ENCODE peak calls at places on chromosome X, in ten cellular contexts. One of them, this sample, is unnamed.

GRCh38 chrX:9340619-9341304 is 124.1 kb upstream of the TBL1X start:
- DNase-seq in tibial nerve: peak
- DNase-seq in MM.1S: peak
- DNase-seq in kidney epithelial cell: no peak
- DNase-seq in AG10803: peak
- DNase-seq in Peyer's patch: peak
- DNase-seq in PC-3: peak
- DNase-seq in HepG2: no peak
- DNase-seq in neural progenitor cell: peak
- DNase-seq in sigmoid colon: peak
- DNase-seq in this sample: no peak

GRCh38 chrX:133418588-133418987 is 3.3 kb upstream of the GPC4 start:
- DNase-seq in tibial nerve: no peak
- DNase-seq in MM.1S: no peak
- DNase-seq in kidney epithelial cell: no peak
- DNase-seq in AG10803: no peak
- DNase-seq in Peyer's patch: no peak
- DNase-seq in PC-3: no peak
- DNase-seq in HepG2: no peak
- DNase-seq in neural progenitor cell: no peak
- DNase-seq in sigmoid colon: no peak
- DNase-seq in this sample: no peak

GRCh38 chrX:19017271-19017670 is 33.4 kb upstream of the PHKA2 start:
- DNase-seq in tibial nerve: no peak
- DNase-seq in MM.1S: no peak
- DNase-seq in kidney epithelial cell: no peak
- DNase-seq in AG10803: peak
- DNase-seq in Peyer's patch: no peak
- DNase-seq in PC-3: peak
- DNase-seq in HepG2: peak
- DNase-seq in neural progenitor cell: peak
- DNase-seq in sigmoid colon: no peak
- DNase-seq in this sample: no peak

GRCh38 chrX:149504226-149504914 is 736 bp downstream of the IDS start:
- DNase-seq in tibial nerve: no peak
- DNase-seq in MM.1S: peak
- DNase-seq in kidney epithelial cell: no peak
- DNase-seq in AG10803: peak
- DNase-seq in Peyer's patch: peak
- DNase-seq in PC-3: peak
- DNase-seq in HepG2: no peak
- DNase-seq in neural progenitor cell: peak
- DNase-seq in sigmoid colon: no peak
- DNase-seq in this sample: peak

GRCh38 chrX:155266446-155266845 is 2.2 kb upstream of the RAB39B start:
- DNase-seq in tibial nerve: no peak
- DNase-seq in MM.1S: no peak
- DNase-seq in kidney epithelial cell: no peak
- DNase-seq in AG10803: no peak
- DNase-seq in Peyer's patch: no peak
- DNase-seq in PC-3: no peak
- DNase-seq in HepG2: no peak
- DNase-seq in neural progenitor cell: no peak
- DNase-seq in sigmoid colon: no peak
- DNase-seq in this sample: no peak

GRCh38 chrX:53714580-53715335 is 28.2 kb upstream of the HUWE1 start:
- DNase-seq in tibial nerve: no peak
- DNase-seq in MM.1S: no peak
- DNase-seq in kidney epithelial cell: no peak
- DNase-seq in AG10803: no peak
- DNase-seq in Peyer's patch: peak
- DNase-seq in PC-3: peak
- DNase-seq in HepG2: no peak
- DNase-seq in neural progenitor cell: no peak
- DNase-seq in sigmoid colon: no peak
- DNase-seq in this sample: peak

GRCh38 chrX:4043951-4044350 is 330.5 kb upstream of the PRKX start:
- DNase-seq in tibial nerve: no peak
- DNase-seq in MM.1S: no peak
- DNase-seq in kidney epithelial cell: no peak
- DNase-seq in AG10803: no peak
- DNase-seq in Peyer's patch: no peak
- DNase-seq in PC-3: no peak
- DNase-seq in HepG2: no peak
- DNase-seq in neural progenitor cell: no peak
- DNase-seq in sigmoid colon: no peak
- DNase-seq in this sample: no peak

GRCh38 chrX:65846974-65847373 is 179.5 kb downstream of the MSN start:
- DNase-seq in tibial nerve: no peak
- DNase-seq in MM.1S: no peak
- DNase-seq in kidney epithelial cell: no peak
- DNase-seq in AG10803: no peak
- DNase-seq in Peyer's patch: no peak
- DNase-seq in PC-3: no peak
- DNase-seq in HepG2: no peak
- DNase-seq in neural progenitor cell: no peak
- DNase-seq in sigmoid colon: no peak
- DNase-seq in this sample: no peak

GRCh38 chrX:135531813-135532212 is 11.4 kb downstream of the INTS6L start:
- DNase-seq in tibial nerve: no peak
- DNase-seq in MM.1S: no peak
- DNase-seq in kidney epithelial cell: no peak
- DNase-seq in AG10803: no peak
- DNase-seq in Peyer's patch: no peak
- DNase-seq in PC-3: peak
- DNase-seq in HepG2: no peak
- DNase-seq in neural progenitor cell: no peak
- DNase-seq in sigmoid colon: no peak
- DNase-seq in this sample: no peak

GRCh38 chrX:69357293-69357692 is 146.8 kb upstream of the NALF2 start:
- DNase-seq in tibial nerve: no peak
- DNase-seq in MM.1S: no peak
- DNase-seq in kidney epithelial cell: no peak
- DNase-seq in AG10803: no peak
- DNase-seq in Peyer's patch: no peak
- DNase-seq in PC-3: no peak
- DNase-seq in HepG2: no peak
- DNase-seq in neural progenitor cell: no peak
- DNase-seq in sigmoid colon: no peak
- DNase-seq in this sample: no peak

GRCh38 chrX:45449982-45450381 is 249.3 kb upstream of the DIPK2B start:
- DNase-seq in tibial nerve: no peak
- DNase-seq in MM.1S: no peak
- DNase-seq in kidney epithelial cell: no peak
- DNase-seq in AG10803: peak
- DNase-seq in Peyer's patch: no peak
- DNase-seq in PC-3: peak
- DNase-seq in HepG2: no peak
- DNase-seq in neural progenitor cell: no peak
- DNase-seq in sigmoid colon: no peak
- DNase-seq in this sample: no peak

GRCh38 chrX:120604359-120604782 is 470 bp downstream of the MCTS1 start:
- DNase-seq in tibial nerve: no peak
- DNase-seq in MM.1S: peak
- DNase-seq in kidney epithelial cell: no peak
- DNase-seq in AG10803: peak
- DNase-seq in Peyer's patch: peak
- DNase-seq in PC-3: peak
- DNase-seq in HepG2: peak
- DNase-seq in neural progenitor cell: peak
- DNase-seq in sigmoid colon: no peak
- DNase-seq in this sample: no peak

GRCh38 chrX:41695464-41695863 is 6.7 kb downstream of the GPR34 start:
- DNase-seq in tibial nerve: no peak
- DNase-seq in MM.1S: no peak
- DNase-seq in kidney epithelial cell: no peak
- DNase-seq in AG10803: peak
- DNase-seq in Peyer's patch: no peak
- DNase-seq in PC-3: no peak
- DNase-seq in HepG2: no peak
- DNase-seq in neural progenitor cell: no peak
- DNase-seq in sigmoid colon: no peak
- DNase-seq in this sample: no peak

GRCh38 chrX:69153060-69153730 is 12.1 kb downstream of the PJA1 start:
- DNase-seq in tibial nerve: peak
- DNase-seq in MM.1S: no peak
- DNase-seq in kidney epithelial cell: no peak
- DNase-seq in AG10803: peak
- DNase-seq in Peyer's patch: no peak
- DNase-seq in PC-3: no peak
- DNase-seq in HepG2: peak
- DNase-seq in neural progenitor cell: peak
- DNase-seq in sigmoid colon: peak
- DNase-seq in this sample: no peak

GRCh38 chrX:77174680-77175336 is 272.4 kb upstream of the FGF16 start:
- DNase-seq in tibial nerve: no peak
- DNase-seq in MM.1S: no peak
- DNase-seq in kidney epithelial cell: no peak
- DNase-seq in AG10803: no peak
- DNase-seq in Peyer's patch: no peak
- DNase-seq in PC-3: peak
- DNase-seq in HepG2: no peak
- DNase-seq in neural progenitor cell: no peak
- DNase-seq in sigmoid colon: no peak
- DNase-seq in this sample: no peak

GRCh38 chrX:30513284-30513683 is 64.3 kb downstream of the TASL start:
- DNase-seq in tibial nerve: no peak
- DNase-seq in MM.1S: no peak
- DNase-seq in kidney epithelial cell: no peak
- DNase-seq in AG10803: no peak
- DNase-seq in Peyer's patch: no peak
- DNase-seq in PC-3: peak
- DNase-seq in HepG2: peak
- DNase-seq in neural progenitor cell: peak
- DNase-seq in sigmoid colon: no peak
- DNase-seq in this sample: no peak

GRCh38 chrX:117397846-117398245 is 718.8 kb downstream of the KLHL13 start:
- DNase-seq in tibial nerve: no peak
- DNase-seq in MM.1S: no peak
- DNase-seq in kidney epithelial cell: no peak
- DNase-seq in AG10803: no peak
- DNase-seq in Peyer's patch: no peak
- DNase-seq in PC-3: no peak
- DNase-seq in HepG2: no peak
- DNase-seq in neural progenitor cell: no peak
- DNase-seq in sigmoid colon: no peak
- DNase-seq in this sample: no peak

DNA sequence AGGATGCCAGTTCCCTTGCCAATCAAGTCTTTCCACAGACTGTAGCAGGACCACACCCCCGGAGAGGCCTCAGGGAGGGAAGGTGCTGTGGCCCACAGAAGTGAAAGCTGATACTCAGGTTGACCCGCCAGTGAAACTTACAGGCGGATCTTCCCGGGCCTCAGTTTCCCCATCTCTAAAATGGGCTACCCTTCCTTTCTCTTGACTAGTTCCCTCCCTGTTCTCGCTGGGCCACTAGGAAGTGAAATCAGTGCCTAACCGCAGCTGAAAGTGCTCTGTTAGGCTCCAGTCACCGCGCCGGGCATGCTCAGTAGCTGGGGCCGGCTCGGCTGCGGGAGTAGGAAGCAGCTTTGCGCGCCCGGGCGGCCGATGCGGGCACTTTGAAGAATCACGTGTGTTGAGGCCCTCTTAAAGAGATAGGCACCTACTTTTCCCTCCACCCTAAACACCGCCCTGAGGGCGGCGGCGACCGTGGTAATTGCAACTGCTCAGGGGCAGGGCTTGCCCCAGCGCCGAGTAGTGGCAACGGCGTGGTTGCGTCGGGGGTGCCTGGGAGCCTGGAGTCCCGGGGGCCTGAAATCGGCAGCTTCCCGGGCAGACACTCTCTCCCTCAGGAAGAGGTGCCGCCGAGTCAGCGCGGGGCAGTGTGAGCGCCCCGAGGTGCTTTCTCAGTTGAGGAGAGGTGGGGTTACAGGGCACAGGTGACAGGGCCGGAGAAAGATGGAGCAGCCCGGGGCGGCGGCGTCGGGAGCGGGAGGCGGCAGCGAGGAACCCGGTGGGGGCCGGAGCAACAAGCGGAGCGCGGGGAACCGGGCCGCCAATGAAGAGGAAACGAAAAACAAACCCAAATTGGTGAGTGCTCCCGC is at the start of gene DIAPH2:
- DNase-seq in tibial nerve: peak
- DNase-seq in MM.1S: peak
- DNase-seq in kidney epithelial cell: peak
- DNase-seq in AG10803: peak
- DNase-seq in Peyer's patch: peak
- DNase-seq in PC-3: peak
- DNase-seq in HepG2: peak
- DNase-seq in neural progenitor cell: peak
- DNase-seq in sigmoid colon: peak
- DNase-seq in this sample: peak
- TF ChIP-seq CTCF in tibial nerve: peak
- TF ChIP-seq CTCF in MM.1S: peak
- TF ChIP-seq CTCF in kidney epithelial cell: peak
- TF ChIP-seq CTCF in AG10803: peak
- TF ChIP-seq CTCF in Peyer's patch: peak
- TF ChIP-seq CTCF in PC-3: peak
- TF ChIP-seq CTCF in HepG2: no peak
- TF ChIP-seq CTCF in neural progenitor cell: peak
- TF ChIP-seq CTCF in sigmoid colon: peak
- TF ChIP-seq CTCF in this sample: no peak

GRCh38 chrX:132292753-132293152 is 73.5 kb upstream of the RAP2C start:
- DNase-seq in tibial nerve: peak
- DNase-seq in MM.1S: peak
- DNase-seq in kidney epithelial cell: peak
- DNase-seq in AG10803: peak
- DNase-seq in Peyer's patch: peak
- DNase-seq in PC-3: peak
- DNase-seq in HepG2: peak
- DNase-seq in neural progenitor cell: peak
- DNase-seq in sigmoid colon: no peak
- DNase-seq in this sample: no peak
- TF ChIP-seq CTCF in tibial nerve: peak
- TF ChIP-seq CTCF in MM.1S: peak
- TF ChIP-seq CTCF in kidney epithelial cell: peak
- TF ChIP-seq CTCF in AG10803: peak
- TF ChIP-seq CTCF in Peyer's patch: peak
- TF ChIP-seq CTCF in PC-3: peak
- TF ChIP-seq CTCF in HepG2: peak
- TF ChIP-seq CTCF in neural progenitor cell: peak
- TF ChIP-seq CTCF in sigmoid colon: peak
- TF ChIP-seq CTCF in this sample: no peak

GRCh38 chrX:137352101-137352660 is 213.7 kb upstream of the ZIC3 start:
- DNase-seq in tibial nerve: no peak
- DNase-seq in MM.1S: peak
- DNase-seq in kidney epithelial cell: no peak
- DNase-seq in AG10803: no peak
- DNase-seq in Peyer's patch: no peak
- DNase-seq in PC-3: no peak
- DNase-seq in HepG2: no peak
- DNase-seq in neural progenitor cell: peak
- DNase-seq in sigmoid colon: no peak
- DNase-seq in this sample: no peak
- TF ChIP-seq CTCF in tibial nerve: no peak
- TF ChIP-seq CTCF in MM.1S: peak
- TF ChIP-seq CTCF in kidney epithelial cell: no peak
- TF ChIP-seq CTCF in AG10803: no peak
- TF ChIP-seq CTCF in Peyer's patch: no peak
- TF ChIP-seq CTCF in PC-3: peak
- TF ChIP-seq CTCF in HepG2: no peak
- TF ChIP-seq CTCF in neural progenitor cell: peak
- TF ChIP-seq CTCF in sigmoid colon: no peak
- TF ChIP-seq CTCF in this sample: no peak

GRCh38 chrX:33211356-33212254 is at the start of gene DMD:
- DNase-seq in tibial nerve: peak
- DNase-seq in MM.1S: no peak
- DNase-seq in kidney epithelial cell: peak
- DNase-seq in AG10803: peak
- DNase-seq in Peyer's patch: no peak
- DNase-seq in PC-3: no peak
- DNase-seq in HepG2: peak
- DNase-seq in neural progenitor cell: peak
- DNase-seq in sigmoid colon: peak
- DNase-seq in this sample: no peak
- TF ChIP-seq CTCF in tibial nerve: no peak
- TF ChIP-seq CTCF in MM.1S: no peak
- TF ChIP-seq CTCF in kidney epithelial cell: no peak
- TF ChIP-seq CTCF in AG10803: no peak
- TF ChIP-seq CTCF in Peyer's patch: no peak
- TF ChIP-seq CTCF in PC-3: no peak
- TF ChIP-seq CTCF in HepG2: no peak
- TF ChIP-seq CTCF in neural progenitor cell: no peak
- TF ChIP-seq CTCF in sigmoid colon: no peak
- TF ChIP-seq CTCF in this sample: no peak